ENCODE peak calls at places on chromosomes 1 and 21, in five cellular contexts. N is CD8-positive, alpha-beta memory T cell; S is ascending aorta; X is right lobe of liver; A is MM.1S. Z is an unnamed sample.

GRCh38 chr1:77467741-77468140 is 185.9 kb downstream of the AK5 start:
- DNase-seq in A (no peak), X (no peak), S (no peak), N (no peak), Z (no peak)

GRCh38 chr1:152313319-152313801 is 11.7 kb downstream of the FLG start:
- DNase-seq in N (peak), S (no peak), A (no peak), X (no peak), Z (no peak)

GRCh38 chr1:150575518-150576366 is 3.7 kb downstream of the MCL1 start:
- DNase-seq in N (no peak), A (no peak), X (no peak), S (no peak), Z (no peak)

GRCh38 chr1:207823880-207824566 is 72.2 kb downstream of the CD46 start:
- DNase-seq in N (peak), A (peak), S (peak), X (peak), Z (peak)

GRCh38 chr1:78348526-78349284 is 142.1 kb upstream of the PTGFR start:
- DNase-seq in A (no peak), N (no peak), S (no peak), X (no peak), Z (no peak)

GRCh38 chr1:210252621-210253041 is 20.0 kb downstream of the SERTAD4 start:
- DNase-seq in A (peak), N (no peak), S (no peak), X (no peak), Z (peak)

GRCh38 chr1:55466343-55466742 is 251.2 kb upstream of the USP24 start:
- DNase-seq in X (no peak), A (no peak), S (no peak), N (no peak), Z (no peak)

GRCh38 chr1:9589144-9589718 is 520 bp downstream of the TMEM201 start:
- DNase-seq in X (no peak), S (no peak), N (peak), A (peak), Z (no peak)

DNA sequence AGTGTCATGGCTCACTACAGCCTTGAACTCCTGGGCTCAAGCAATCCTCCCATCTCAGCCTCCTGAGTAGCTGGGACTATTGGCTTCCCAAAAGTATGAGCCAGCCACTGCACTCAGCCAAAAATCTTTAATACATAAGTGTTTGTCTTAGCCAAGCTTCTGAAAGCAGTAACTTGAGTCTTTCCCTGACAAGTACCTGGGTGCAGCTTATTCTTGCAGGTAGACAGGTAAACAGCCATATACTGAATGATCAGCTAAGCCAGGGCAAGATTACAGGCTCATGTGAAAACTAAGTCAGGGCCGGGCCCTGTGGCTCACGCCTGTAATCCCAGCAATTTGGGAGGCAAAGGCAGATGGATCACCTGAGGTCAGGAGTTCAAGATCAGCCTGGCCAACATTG is 7.8 kb downstream of the MEAF6 start:
- DNase-seq in X (no peak), A (no peak), N (no peak), S (no peak), Z (no peak)
- H3K27ac ChIP-seq in X (no peak), A (no peak), N (no peak), S (no peak), Z (no peak)

GRCh38 chr21:42165901-42166300 is 53.0 kb upstream of the ABCG1 start:
- DNase-seq in X (no peak), A (no peak), N (no peak), S (no peak), Z (no peak)

GRCh38 chr21:42164818-42165217 is 54.1 kb upstream of the ABCG1 start:
- DNase-seq in S (no peak), A (no peak), X (no peak), N (no peak), Z (no peak)

GRCh38 chr21:42163511-42163863 is 55.5 kb upstream of the ABCG1 start:
- DNase-seq in N (no peak), X (no peak), S (no peak), A (no peak), Z (no peak)

GRCh38 chr21:42162831-42163510 is 56.0 kb upstream of the ABCG1 start:
- DNase-seq in S (no peak), A (no peak), N (no peak), X (no peak), Z (no peak)

GRCh38 chr21:42164064-42164789 is 54.7 kb upstream of the ABCG1 start:
- DNase-seq in S (no peak), A (peak), N (peak), X (peak), Z (peak)
- H3K27ac ChIP-seq in S (no peak), A (no peak), N (no peak), X (no peak), Z (no peak)

DNA sequence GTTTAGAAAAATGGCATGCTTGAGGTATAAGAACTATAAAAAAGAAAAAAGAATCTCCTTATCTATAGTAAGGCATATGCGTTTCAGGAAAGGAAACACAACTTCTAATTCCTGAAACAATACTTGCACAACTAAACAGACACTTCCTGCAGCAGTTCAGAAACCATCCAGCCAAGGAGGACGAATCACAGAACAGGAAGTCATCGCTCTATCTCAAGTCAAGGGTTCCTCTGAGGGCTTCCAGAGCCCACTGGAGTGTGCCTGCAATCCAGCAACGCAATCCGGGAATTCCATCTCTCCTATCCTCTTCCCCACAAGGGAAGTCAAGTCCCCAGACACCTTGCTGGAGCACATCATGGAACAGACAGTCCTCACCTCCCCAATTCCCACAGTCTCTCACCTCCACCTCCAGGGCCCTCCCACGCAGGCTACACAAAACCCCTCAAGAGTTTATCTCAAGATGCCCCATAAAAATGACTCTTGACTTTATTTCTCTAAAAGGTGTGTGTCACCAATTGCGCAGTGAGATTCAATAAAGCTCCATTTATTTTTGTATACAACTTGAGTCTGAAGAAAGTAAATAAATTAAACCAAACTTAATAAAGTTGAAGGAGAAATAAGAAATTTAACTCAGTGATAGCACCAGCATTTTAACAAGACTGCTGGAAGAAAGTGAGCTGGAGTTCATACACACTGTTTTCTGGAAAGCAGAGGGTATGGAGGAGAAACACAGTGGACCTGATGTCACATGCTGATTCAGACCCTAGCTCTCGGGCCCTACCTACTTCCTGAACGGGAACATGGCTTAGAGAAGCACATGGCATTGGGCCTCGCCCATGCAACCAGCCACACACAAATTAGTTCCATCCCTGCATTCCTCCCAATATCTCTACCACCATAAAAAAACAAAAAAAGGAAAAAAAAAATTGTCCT is 39.9 kb downstream of the SIPA1L2 start:
- DNase-seq in N (no peak), S (no peak), X (no peak), A (no peak), Z (no peak)
- H3K27ac ChIP-seq in N (no peak), S (no peak), X (peak), A (no peak), Z (peak)

DNA sequence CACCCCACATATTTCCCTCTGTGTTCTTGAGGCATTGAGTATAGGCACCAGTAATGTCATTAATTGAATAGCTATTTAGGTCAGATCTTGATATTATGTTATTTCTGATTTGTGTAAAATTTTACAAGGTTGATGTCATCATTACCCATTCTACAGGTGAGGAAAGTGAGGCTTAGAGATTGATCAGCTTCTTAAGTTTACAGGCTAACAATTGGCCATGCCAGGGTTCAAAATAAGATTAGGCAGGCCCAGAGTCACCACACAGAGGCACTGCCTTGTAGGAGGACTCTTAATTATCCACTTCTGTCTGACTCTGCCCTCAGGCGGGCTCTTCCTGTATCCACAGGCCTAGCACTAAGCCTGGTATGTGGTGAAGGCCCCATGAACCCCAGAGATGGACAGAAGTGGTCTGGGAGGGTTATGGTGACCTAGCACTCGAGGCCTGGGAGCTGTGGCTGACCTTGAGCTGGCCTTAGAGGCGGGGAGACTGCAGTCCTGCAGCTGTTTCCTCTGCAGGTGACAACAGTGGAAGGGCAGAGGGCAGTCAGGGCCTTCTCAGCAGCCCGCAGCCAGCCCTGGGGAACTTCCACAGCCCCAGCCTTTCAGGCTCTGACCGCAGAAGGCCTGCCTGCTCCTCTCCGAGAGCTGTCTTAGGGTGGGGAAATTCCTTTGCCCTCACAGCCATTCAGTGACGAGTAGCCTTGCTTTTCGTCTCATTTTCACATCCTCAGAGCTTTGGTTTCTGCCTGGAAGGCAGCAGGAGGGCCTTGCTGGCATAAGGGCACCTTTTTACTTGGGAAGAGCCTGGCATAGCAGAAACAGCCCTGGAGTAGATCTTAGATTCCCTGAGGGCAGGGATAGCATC is 12.2 kb downstream of the ZDHHC18 start:
- DNase-seq in X (no peak), S (no peak), N (peak), A (peak), Z (no peak)
- H3K27ac ChIP-seq in X (no peak), S (no peak), N (peak), A (peak), Z (no peak)

GRCh38 chr1:155831279-155831976 is 25.6 kb downstream of the GON4L start:
- DNase-seq in S (no peak), N (no peak), A (no peak), X (no peak), Z (no peak)
- H3K27ac ChIP-seq in S (no peak), N (no peak), A (no peak), X (no peak), Z (no peak)

GRCh38 chr1:110348050-110348449 is 8.9 kb downstream of the RBM15 start:
- DNase-seq in X (no peak), N (no peak), S (no peak), A (no peak), Z (no peak)
- H3K27ac ChIP-seq in X (no peak), N (no peak), S (no peak), A (no peak), Z (no peak)

Z was measured in pancreas.